ENCODE peak calls at places on chromosomes 7 and 10, in six cellular contexts. One of them, this sample, is unnamed.

GRCh38 chr10:21172774-21173432 is 275.8 kb upstream of the NEBL start:
- DNase-seq in NCI-H345: peak
- DNase-seq in mucosa of gallbladder: no peak
- DNase-seq in aorta: no peak
- DNase-seq in amniotic stem cell: no peak
- DNase-seq in heart left ventricle: no peak
- DNase-seq in this sample: no peak

GRCh38 chr7:1271046-1271445 is 38.4 kb downstream of the UNCX start:
- DNase-seq in mucosa of gallbladder: no peak
- DNase-seq in heart left ventricle: no peak
- DNase-seq in NCI-H345: no peak
- DNase-seq in aorta: peak
- DNase-seq in amniotic stem cell: no peak
- DNase-seq in this sample: no peak

GRCh38 chr10:28295346-28295745 is 7.5 kb downstream of the MPP7 start:
- DNase-seq in aorta: no peak
- DNase-seq in heart left ventricle: no peak
- DNase-seq in NCI-H345: no peak
- DNase-seq in mucosa of gallbladder: no peak
- DNase-seq in amniotic stem cell: no peak
- DNase-seq in this sample: no peak

GRCh38 chr7:155533120-155533826 is 13.1 kb downstream of the CNPY1 start:
- DNase-seq in amniotic stem cell: no peak
- DNase-seq in mucosa of gallbladder: no peak
- DNase-seq in NCI-H345: peak
- DNase-seq in aorta: no peak
- DNase-seq in heart left ventricle: no peak
- DNase-seq in this sample: peak

GRCh38 chr10:103542764-103543616 is 49.5 kb downstream of the NEURL1 start:
- DNase-seq in amniotic stem cell: peak
- DNase-seq in NCI-H345: peak
- DNase-seq in aorta: no peak
- DNase-seq in mucosa of gallbladder: no peak
- DNase-seq in heart left ventricle: no peak
- DNase-seq in this sample: peak

GRCh38 chr10:61798711-61799110 is 102.8 kb upstream of the ARID5B start:
- DNase-seq in aorta: no peak
- DNase-seq in heart left ventricle: no peak
- DNase-seq in mucosa of gallbladder: no peak
- DNase-seq in amniotic stem cell: no peak
- DNase-seq in NCI-H345: no peak
- DNase-seq in this sample: no peak

GRCh38 chr10:25738776-25739175 is 195.3 kb upstream of the MYO3A start:
- DNase-seq in amniotic stem cell: no peak
- DNase-seq in NCI-H345: no peak
- DNase-seq in heart left ventricle: no peak
- DNase-seq in aorta: no peak
- DNase-seq in mucosa of gallbladder: no peak
- DNase-seq in this sample: no peak

GRCh38 chr10:113665352-113665751 is 1.5 kb upstream of the NRAP start:
- DNase-seq in amniotic stem cell: no peak
- DNase-seq in heart left ventricle: no peak
- DNase-seq in NCI-H345: no peak
- DNase-seq in aorta: no peak
- DNase-seq in mucosa of gallbladder: no peak
- DNase-seq in this sample: no peak

GRCh38 chr10:130497056-130498010 is 361.1 kb downstream of the GLRX3 start:
- DNase-seq in aorta: no peak
- DNase-seq in amniotic stem cell: no peak
- DNase-seq in heart left ventricle: no peak
- DNase-seq in NCI-H345: no peak
- DNase-seq in mucosa of gallbladder: no peak
- DNase-seq in this sample: peak

GRCh38 chr10:1268856-1269255 is 212.7 kb downstream of the WDR37 start:
- DNase-seq in NCI-H345: no peak
- DNase-seq in aorta: no peak
- DNase-seq in heart left ventricle: no peak
- DNase-seq in amniotic stem cell: no peak
- DNase-seq in mucosa of gallbladder: peak
- DNase-seq in this sample: no peak

GRCh38 chr10:124545756-124546369 is 84.2 kb downstream of the LHPP start:
- DNase-seq in aorta: no peak
- DNase-seq in mucosa of gallbladder: no peak
- DNase-seq in amniotic stem cell: no peak
- DNase-seq in heart left ventricle: no peak
- DNase-seq in NCI-H345: peak
- DNase-seq in this sample: no peak

GRCh38 chr10:127000598-127000997 is 95.4 kb downstream of the DOCK1 start:
- DNase-seq in aorta: no peak
- DNase-seq in amniotic stem cell: no peak
- DNase-seq in heart left ventricle: no peak
- DNase-seq in mucosa of gallbladder: no peak
- DNase-seq in NCI-H345: no peak
- DNase-seq in this sample: no peak

GRCh38 chr10:22002531-22003110 is 909 bp downstream of the DNAJC1 start:
- DNase-seq in aorta: no peak
- DNase-seq in heart left ventricle: no peak
- DNase-seq in NCI-H345: no peak
- DNase-seq in amniotic stem cell: no peak
- DNase-seq in mucosa of gallbladder: no peak
- DNase-seq in this sample: no peak

GRCh38 chr7:133294234-133294633 is 41.4 kb downstream of the EXOC4 start:
- DNase-seq in mucosa of gallbladder: no peak
- DNase-seq in aorta: no peak
- DNase-seq in heart left ventricle: no peak
- DNase-seq in amniotic stem cell: no peak
- DNase-seq in NCI-H345: no peak
- DNase-seq in this sample: no peak

GRCh38 chr10:120172371-120172770 is 279.8 kb downstream of the SEC23IP start:
- DNase-seq in mucosa of gallbladder: no peak
- DNase-seq in heart left ventricle: no peak
- DNase-seq in NCI-H345: no peak
- DNase-seq in aorta: no peak
- DNase-seq in amniotic stem cell: no peak
- DNase-seq in this sample: no peak

GRCh38 chr10:74445493-74445892 is 294.5 kb downstream of the ADK start:
- DNase-seq in NCI-H345: no peak
- DNase-seq in mucosa of gallbladder: no peak
- DNase-seq in heart left ventricle: no peak
- DNase-seq in amniotic stem cell: no peak
- DNase-seq in aorta: no peak
- DNase-seq in this sample: no peak

GRCh38 chr10:56109454-56109853 is 251.6 kb downstream of the ZWINT start:
- DNase-seq in aorta: no peak
- DNase-seq in amniotic stem cell: no peak
- DNase-seq in NCI-H345: no peak
- DNase-seq in mucosa of gallbladder: no peak
- DNase-seq in heart left ventricle: no peak
- DNase-seq in this sample: no peak

GRCh38 chr7:66609176-66609575 is 19.5 kb upstream of the KCTD7 start:
- DNase-seq in amniotic stem cell: no peak
- DNase-seq in NCI-H345: no peak
- DNase-seq in aorta: no peak
- DNase-seq in heart left ventricle: no peak
- DNase-seq in mucosa of gallbladder: no peak
- DNase-seq in this sample: no peak

GRCh38 chr7:1092806-1093505 is 5.0 kb downstream of the GPER1 start:
- DNase-seq in mucosa of gallbladder: no peak
- DNase-seq in NCI-H345: no peak
- DNase-seq in heart left ventricle: no peak
- DNase-seq in aorta: no peak
- DNase-seq in amniotic stem cell: no peak
- DNase-seq in this sample: no peak

GRCh38 chr7:149855368-149856305 is 17.5 kb downstream of the ZNF862 start:
- DNase-seq in aorta: no peak
- DNase-seq in NCI-H345: peak
- DNase-seq in heart left ventricle: no peak
- DNase-seq in amniotic stem cell: no peak
- DNase-seq in mucosa of gallbladder: no peak
- DNase-seq in this sample: peak

GRCh38 chr10:84224411-84225028 is 824 bp downstream of the LRIT2 start:
- DNase-seq in heart left ventricle: no peak
- DNase-seq in NCI-H345: no peak
- DNase-seq in mucosa of gallbladder: no peak
- DNase-seq in aorta: no peak
- DNase-seq in amniotic stem cell: no peak
- DNase-seq in this sample: no peak

GRCh38 chr10:44993922-44994751 is 6.6 kb upstream of the ZNF22 start:
- DNase-seq in heart left ventricle: no peak
- DNase-seq in mucosa of gallbladder: no peak
- DNase-seq in NCI-H345: no peak
- DNase-seq in aorta: peak
- DNase-seq in amniotic stem cell: no peak
- DNase-seq in this sample: no peak

GRCh38 chr7:50766106-50766505 is 16.6 kb downstream of the GRB10 start:
- DNase-seq in mucosa of gallbladder: no peak
- DNase-seq in aorta: no peak
- DNase-seq in amniotic stem cell: no peak
- DNase-seq in NCI-H345: no peak
- DNase-seq in heart left ventricle: no peak
- DNase-seq in this sample: no peak

GRCh38 chr10:132551093-132551807 is 13.7 kb downstream of the INPP5A start:
- DNase-seq in mucosa of gallbladder: no peak
- DNase-seq in NCI-H345: peak
- DNase-seq in aorta: no peak
- DNase-seq in amniotic stem cell: no peak
- DNase-seq in heart left ventricle: no peak
- DNase-seq in this sample: peak

GRCh38 chr7:6170571-6171531 is 101.6 kb downstream of the CYTH3 start:
- DNase-seq in amniotic stem cell: no peak
- DNase-seq in aorta: no peak
- DNase-seq in NCI-H345: no peak
- DNase-seq in mucosa of gallbladder: no peak
- DNase-seq in heart left ventricle: no peak
- DNase-seq in this sample: no peak

GRCh38 chr10:63466168-63466935 is 575 bp upstream of the JMJD1C start:
- DNase-seq in aorta: no peak
- DNase-seq in amniotic stem cell: no peak
- DNase-seq in NCI-H345: peak
- DNase-seq in mucosa of gallbladder: peak
- DNase-seq in heart left ventricle: peak
- DNase-seq in this sample: no peak

GRCh38 chr10:110946496-110946895 is 27.1 kb downstream of the SHOC2 start:
- DNase-seq in mucosa of gallbladder: no peak
- DNase-seq in NCI-H345: no peak
- DNase-seq in aorta: no peak
- DNase-seq in heart left ventricle: no peak
- DNase-seq in amniotic stem cell: no peak
- DNase-seq in this sample: no peak

GRCh38 chr7:925601-926000 is 28.9 kb downstream of the ADAP1 start:
- DNase-seq in amniotic stem cell: no peak
- DNase-seq in mucosa of gallbladder: no peak
- DNase-seq in heart left ventricle: no peak
- DNase-seq in aorta: peak
- DNase-seq in NCI-H345: no peak
- DNase-seq in this sample: peak

GRCh38 chr10:42985436-42986316 is 91.2 kb upstream of the RET start:
- DNase-seq in heart left ventricle: peak
- DNase-seq in NCI-H345: no peak
- DNase-seq in aorta: no peak
- DNase-seq in mucosa of gallbladder: no peak
- DNase-seq in amniotic stem cell: no peak
- DNase-seq in this sample: no peak

GRCh38 chr7:16422917-16423316 is 1.6 kb upstream of the CRPPA start:
- DNase-seq in amniotic stem cell: no peak
- DNase-seq in heart left ventricle: no peak
- DNase-seq in mucosa of gallbladder: no peak
- DNase-seq in aorta: no peak
- DNase-seq in NCI-H345: no peak
- DNase-seq in this sample: no peak

GRCh38 chr10:98374176-98374969 is 40.6 kb downstream of the PYROXD2 start:
- DNase-seq in aorta: no peak
- DNase-seq in heart left ventricle: no peak
- DNase-seq in amniotic stem cell: peak
- DNase-seq in NCI-H345: no peak
- DNase-seq in mucosa of gallbladder: peak
- DNase-seq in this sample: no peak

GRCh38 chr10:79385804-79386531 is 38.7 kb downstream of the PPIF start:
- DNase-seq in NCI-H345: no peak
- DNase-seq in mucosa of gallbladder: peak
- DNase-seq in heart left ventricle: peak
- DNase-seq in amniotic stem cell: no peak
- DNase-seq in aorta: peak
- DNase-seq in this sample: peak

GRCh38 chr7:54831644-54832095 is 72.7 kb upstream of the SEC61G start:
- DNase-seq in NCI-H345: no peak
- DNase-seq in amniotic stem cell: no peak
- DNase-seq in aorta: no peak
- DNase-seq in mucosa of gallbladder: no peak
- DNase-seq in heart left ventricle: no peak
- DNase-seq in this sample: no peak

GRCh38 chr7:2109936-2110585 is 122.7 kb downstream of the MAD1L1 start:
- DNase-seq in amniotic stem cell: peak
- DNase-seq in aorta: no peak
- DNase-seq in heart left ventricle: no peak
- DNase-seq in NCI-H345: no peak
- DNase-seq in mucosa of gallbladder: no peak
- DNase-seq in this sample: no peak

GRCh38 chr7:2013381-2014311 is 219.1 kb downstream of the MAD1L1 start:
- DNase-seq in NCI-H345: no peak
- DNase-seq in aorta: peak
- DNase-seq in amniotic stem cell: no peak
- DNase-seq in mucosa of gallbladder: no peak
- DNase-seq in heart left ventricle: no peak
- DNase-seq in this sample: peak

This sample was measured in suprapubic skin.